ENCODE peak calls at places on chromosomes 11 and 22, in six cellular contexts. V is CD14-positive monocyte, X is HEK293T, O is hippocampal formation, U is WTC11, Y is OCI-LY7. R is an unnamed sample.
A peak's percentile ranks its signal among the peaks of the same experiment; 100 is the strongest.

GRCh38 chr11:17229481-17230152 is 21.8 kb upstream of the PIK3C2A start:
- DNase-seq in O (no peak), V (no peak), U (no peak), Y (no peak), X (no peak), R (no peak)

GRCh38 chr11:1467270-1467669 is 19.3 kb downstream of the MOB2 start:
- DNase-seq in X (no peak), Y (no peak), O (no peak), U (no peak), V (no peak), R (no peak)

GRCh38 chr22:27088026-27088425 is 430.6 kb downstream of the MIAT start:
- DNase-seq in X (no peak), Y (no peak), O (no peak), V (no peak), U (no peak), R (no peak)

GRCh38 chr22:23289851-23290724 is 109.8 kb downstream of the BCR start:
- DNase-seq in O (no peak), X (peak; percentile 89), U (peak; percentile 86), Y (peak; percentile 60), V (no peak), R (peak; percentile 54)

GRCh38 chr11:75439495-75440120 is 6.6 kb upstream of the KLHL35 start:
- DNase-seq in X (no peak), O (no peak), U (no peak), Y (no peak), V (no peak), R (no peak)

GRCh38 chr11:68969386-68969785 is 11.4 kb downstream of the MRGPRD start:
- DNase-seq in X (no peak), Y (no peak), O (no peak), V (no peak), U (peak; percentile 4), R (no peak)

GRCh38 chr11:132728026-132728425 is 804.3 kb downstream of the OPCML start:
- DNase-seq in Y (no peak), O (no peak), V (no peak), U (no peak), X (no peak), R (no peak)

GRCh38 chr11:24357620-24358386 is 139.1 kb upstream of the LUZP2 start:
- DNase-seq in U (no peak), V (no peak), Y (no peak), O (no peak), X (no peak), R (no peak)

GRCh38 chr11:65243773-65244172 is 18.0 kb upstream of the POLA2 start:
- DNase-seq in Y (no peak), V (no peak), X (no peak), O (no peak), U (no peak), R (no peak)

R was measured in mucosa of gallbladder.